ENCODE peak calls at places on chromosomes 7 and 10, in seven cellular contexts. One of them, this sample, is unnamed.

GRCh38 chr10:54853883-54854282 is 52.9 kb upstream of the PCDH15 start:
- DNase-seq in aorta: no peak
- DNase-seq in Panc1: no peak
- DNase-seq in mammary epithelial cell: no peak
- DNase-seq in lower lobe of right lung: no peak
- DNase-seq in ovary: no peak
- DNase-seq in right atrium auricular region: no peak
- DNase-seq in this sample: no peak

GRCh38 chr10:103839867-103840746 is 15.3 kb downstream of the SH3PXD2A start:
- DNase-seq in aorta: no peak
- DNase-seq in Panc1: no peak
- DNase-seq in mammary epithelial cell: no peak
- DNase-seq in lower lobe of right lung: peak; percentile 79
- DNase-seq in ovary: no peak
- DNase-seq in right atrium auricular region: no peak
- DNase-seq in this sample: peak; percentile 69

GRCh38 chr10:124268976-124269375 is 149.7 kb downstream of the OAT start:
- DNase-seq in aorta: peak; percentile 21
- DNase-seq in Panc1: no peak
- DNase-seq in mammary epithelial cell: no peak
- DNase-seq in lower lobe of right lung: peak; percentile 22
- DNase-seq in ovary: no peak
- DNase-seq in right atrium auricular region: no peak
- DNase-seq in this sample: no peak

GRCh38 chr7:38748056-38748610 is 117.0 kb upstream of the AMPH start:
- DNase-seq in aorta: no peak
- DNase-seq in Panc1: no peak
- DNase-seq in mammary epithelial cell: no peak
- DNase-seq in lower lobe of right lung: no peak
- DNase-seq in ovary: peak; percentile 38
- DNase-seq in right atrium auricular region: no peak
- DNase-seq in this sample: no peak

GRCh38 chr10:89702121-89702480 is 711 bp downstream of the KIF20B start:
- DNase-seq in aorta: no peak
- DNase-seq in Panc1: peak; percentile 30
- DNase-seq in mammary epithelial cell: peak; percentile 53
- DNase-seq in lower lobe of right lung: no peak
- DNase-seq in ovary: no peak
- DNase-seq in right atrium auricular region: no peak
- DNase-seq in this sample: no peak

GRCh38 chr7:480531-481218 is 39.0 kb downstream of the PDGFA start:
- DNase-seq in aorta: peak; percentile 61
- DNase-seq in Panc1: no peak
- DNase-seq in mammary epithelial cell: no peak
- DNase-seq in lower lobe of right lung: no peak
- DNase-seq in ovary: peak; percentile 38
- DNase-seq in right atrium auricular region: no peak
- DNase-seq in this sample: no peak

GRCh38 chr7:23184709-23185354 is 3.0 kb downstream of the NUP42 start:
- DNase-seq in aorta: no peak
- DNase-seq in Panc1: peak; percentile 42
- DNase-seq in mammary epithelial cell: peak; percentile 52
- DNase-seq in lower lobe of right lung: no peak
- DNase-seq in ovary: no peak
- DNase-seq in right atrium auricular region: no peak
- DNase-seq in this sample: no peak

GRCh38 chr10:119398996-119399395 is 143.5 kb downstream of the RGS10 start:
- DNase-seq in aorta: no peak
- DNase-seq in Panc1: no peak
- DNase-seq in mammary epithelial cell: no peak
- DNase-seq in lower lobe of right lung: no peak
- DNase-seq in ovary: no peak
- DNase-seq in right atrium auricular region: no peak
- DNase-seq in this sample: no peak

GRCh38 chr7:128841961-128842673 is 11.9 kb downstream of the FLNC start:
- DNase-seq in aorta: peak; percentile 85
- DNase-seq in Panc1: no peak
- DNase-seq in mammary epithelial cell: no peak
- DNase-seq in lower lobe of right lung: peak; percentile 63
- DNase-seq in ovary: no peak
- DNase-seq in right atrium auricular region: no peak
- DNase-seq in this sample: no peak

GRCh38 chr7:139231513-139232376 is 708 bp downstream of the UBN2 start:
- DNase-seq in aorta: peak; percentile 78
- DNase-seq in Panc1: no peak
- DNase-seq in mammary epithelial cell: peak; percentile 48
- DNase-seq in lower lobe of right lung: peak; percentile 51
- DNase-seq in ovary: peak; percentile 55
- DNase-seq in right atrium auricular region: no peak
- DNase-seq in this sample: no peak

GRCh38 chr10:113644185-113645120 is 19.4 kb downstream of the NRAP start:
- DNase-seq in aorta: no peak
- DNase-seq in Panc1: no peak
- DNase-seq in mammary epithelial cell: peak; percentile 55
- DNase-seq in lower lobe of right lung: no peak
- DNase-seq in ovary: no peak
- DNase-seq in right atrium auricular region: no peak
- DNase-seq in this sample: peak; percentile 14

GRCh38 chr10:5976689-5977470 is 463 bp downstream of the IL15RA start:
- DNase-seq in aorta: peak; percentile 84
- DNase-seq in Panc1: no peak
- DNase-seq in mammary epithelial cell: peak; percentile 52
- DNase-seq in lower lobe of right lung: peak; percentile 72
- DNase-seq in ovary: peak; percentile 69
- DNase-seq in right atrium auricular region: no peak
- DNase-seq in this sample: peak; percentile 47

GRCh38 chr10:43647576-43647975 is 1.1 kb downstream of the ZNF32 start:
- DNase-seq in aorta: no peak
- DNase-seq in Panc1: no peak
- DNase-seq in mammary epithelial cell: no peak
- DNase-seq in lower lobe of right lung: no peak
- DNase-seq in ovary: no peak
- DNase-seq in right atrium auricular region: no peak
- DNase-seq in this sample: no peak

GRCh38 chr10:33347227-33347626 is 12.8 kb upstream of the NRP1 start:
- DNase-seq in aorta: no peak
- DNase-seq in Panc1: no peak
- DNase-seq in mammary epithelial cell: peak; percentile 50
- DNase-seq in lower lobe of right lung: no peak
- DNase-seq in ovary: no peak
- DNase-seq in right atrium auricular region: no peak
- DNase-seq in this sample: no peak

DNA sequence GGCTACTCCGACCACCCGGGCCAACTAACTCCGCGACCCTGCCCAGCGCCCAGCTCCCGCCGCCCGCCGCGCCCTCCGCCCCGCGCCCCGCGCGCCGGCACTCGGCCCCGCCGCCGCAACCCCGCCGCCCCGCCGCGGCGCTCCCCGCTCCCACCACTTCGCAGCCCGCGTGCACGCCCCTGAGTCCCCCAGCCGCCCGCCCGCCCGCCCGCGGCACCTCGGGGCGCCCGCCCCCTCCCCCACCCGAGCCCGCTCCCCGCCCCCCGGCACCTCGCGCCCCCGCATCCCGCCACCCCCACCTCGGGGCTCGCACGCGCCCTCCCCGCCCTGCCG is 598 bp downstream of the JAZF1 start:
- DNase-seq in aorta: no peak
- DNase-seq in Panc1: no peak
- DNase-seq in mammary epithelial cell: no peak
- DNase-seq in lower lobe of right lung: no peak
- DNase-seq in ovary: no peak
- DNase-seq in right atrium auricular region: no peak
- DNase-seq in this sample: no peak
- H3K4me1 ChIP-seq in aorta: no peaks in the 10 kb centered on the region
- H3K4me1 ChIP-seq in Panc1: peaks cover 15% of the 10 kb centered on the region
- H3K4me1 ChIP-seq in mammary epithelial cell: peaks cover 33% of the 10 kb centered on the region
- H3K4me1 ChIP-seq in lower lobe of right lung: peaks cover 29% of the 10 kb centered on the region
- H3K4me1 ChIP-seq in ovary: peaks cover 3% of the 10 kb centered on the region
- H3K4me1 ChIP-seq in right atrium auricular region: peaks cover 44% of the 10 kb centered on the region
- H3K4me1 ChIP-seq in this sample: peaks cover 62% of the 10 kb centered on the region

GRCh38 chr10:69467928-69468770 is 16.9 kb downstream of the TSPAN15 start:
- DNase-seq in aorta: no peak
- DNase-seq in Panc1: no peak
- DNase-seq in mammary epithelial cell: no peak
- DNase-seq in lower lobe of right lung: no peak
- DNase-seq in ovary: no peak
- DNase-seq in right atrium auricular region: no peak
- DNase-seq in this sample: no peak

GRCh38 chr10:69468771-69469129 is 17.5 kb downstream of the TSPAN15 start:
- DNase-seq in aorta: no peak
- DNase-seq in Panc1: no peak
- DNase-seq in mammary epithelial cell: no peak
- DNase-seq in lower lobe of right lung: no peak
- DNase-seq in ovary: no peak
- DNase-seq in right atrium auricular region: no peak
- DNase-seq in this sample: no peak

GRCh38 chr10:69472142-69472541 is 20.9 kb downstream of the TSPAN15 start:
- DNase-seq in aorta: no peak
- DNase-seq in Panc1: no peak
- DNase-seq in mammary epithelial cell: no peak
- DNase-seq in lower lobe of right lung: no peak
- DNase-seq in ovary: no peak
- DNase-seq in right atrium auricular region: no peak
- DNase-seq in this sample: no peak

GRCh38 chr10:69472544-69472943 is 21.3 kb downstream of the TSPAN15 start:
- DNase-seq in aorta: no peak
- DNase-seq in Panc1: no peak
- DNase-seq in mammary epithelial cell: no peak
- DNase-seq in lower lobe of right lung: peak; percentile 51
- DNase-seq in ovary: no peak
- DNase-seq in right atrium auricular region: no peak
- DNase-seq in this sample: no peak

DNA sequence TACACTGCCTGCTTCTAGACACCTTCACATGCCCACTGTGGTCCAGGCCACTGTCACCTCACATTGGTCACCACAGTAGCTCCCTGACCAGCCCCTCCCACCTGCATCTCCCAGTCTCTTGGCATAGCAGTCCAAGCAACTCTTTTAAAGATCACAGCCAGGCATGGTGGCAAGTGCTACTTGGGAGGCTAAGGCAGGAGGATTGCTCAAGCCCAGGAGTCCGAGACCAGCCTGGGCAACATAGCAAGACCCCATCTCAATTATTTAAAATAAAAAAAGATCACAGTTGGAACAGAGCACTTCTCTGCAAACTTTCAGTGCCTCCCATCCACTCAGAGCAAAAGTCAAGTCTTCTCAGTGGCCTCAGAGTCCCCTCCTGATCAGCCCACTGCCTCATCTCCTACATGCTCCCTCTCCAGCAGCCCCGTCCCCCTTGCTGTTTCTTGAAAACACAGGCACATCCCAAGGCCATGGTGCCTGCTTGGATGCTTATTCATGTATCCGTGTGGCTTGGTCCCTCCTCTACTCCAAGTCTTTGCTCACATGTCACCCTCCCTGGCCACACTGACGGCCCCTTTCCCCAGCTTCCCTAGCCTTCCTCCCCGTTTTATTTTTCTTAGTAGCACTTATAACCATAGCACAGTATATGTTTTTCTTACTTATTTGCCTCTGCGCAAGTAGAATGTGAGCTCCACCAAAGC is 19.3 kb downstream of the TSPAN15 start:
- DNase-seq in aorta: no peak
- DNase-seq in Panc1: no peak
- DNase-seq in mammary epithelial cell: no peak
- DNase-seq in lower lobe of right lung: no peak
- DNase-seq in ovary: no peak
- DNase-seq in right atrium auricular region: no peak
- DNase-seq in this sample: no peak
- H3K4me1 ChIP-seq in aorta: no peaks in the 10 kb centered on the region
- H3K4me1 ChIP-seq in Panc1: peaks cover 72% of the 10 kb centered on the region
- H3K4me1 ChIP-seq in mammary epithelial cell: no peaks in the 10 kb centered on the region
- H3K4me1 ChIP-seq in lower lobe of right lung: peaks cover 71% of the 10 kb centered on the region
- H3K4me1 ChIP-seq in ovary: peaks cover 3% of the 10 kb centered on the region
- H3K4me1 ChIP-seq in right atrium auricular region: peaks cover 62% of the 10 kb centered on the region
- H3K4me1 ChIP-seq in this sample: peaks cover 88% of the 10 kb centered on the region

DNA sequence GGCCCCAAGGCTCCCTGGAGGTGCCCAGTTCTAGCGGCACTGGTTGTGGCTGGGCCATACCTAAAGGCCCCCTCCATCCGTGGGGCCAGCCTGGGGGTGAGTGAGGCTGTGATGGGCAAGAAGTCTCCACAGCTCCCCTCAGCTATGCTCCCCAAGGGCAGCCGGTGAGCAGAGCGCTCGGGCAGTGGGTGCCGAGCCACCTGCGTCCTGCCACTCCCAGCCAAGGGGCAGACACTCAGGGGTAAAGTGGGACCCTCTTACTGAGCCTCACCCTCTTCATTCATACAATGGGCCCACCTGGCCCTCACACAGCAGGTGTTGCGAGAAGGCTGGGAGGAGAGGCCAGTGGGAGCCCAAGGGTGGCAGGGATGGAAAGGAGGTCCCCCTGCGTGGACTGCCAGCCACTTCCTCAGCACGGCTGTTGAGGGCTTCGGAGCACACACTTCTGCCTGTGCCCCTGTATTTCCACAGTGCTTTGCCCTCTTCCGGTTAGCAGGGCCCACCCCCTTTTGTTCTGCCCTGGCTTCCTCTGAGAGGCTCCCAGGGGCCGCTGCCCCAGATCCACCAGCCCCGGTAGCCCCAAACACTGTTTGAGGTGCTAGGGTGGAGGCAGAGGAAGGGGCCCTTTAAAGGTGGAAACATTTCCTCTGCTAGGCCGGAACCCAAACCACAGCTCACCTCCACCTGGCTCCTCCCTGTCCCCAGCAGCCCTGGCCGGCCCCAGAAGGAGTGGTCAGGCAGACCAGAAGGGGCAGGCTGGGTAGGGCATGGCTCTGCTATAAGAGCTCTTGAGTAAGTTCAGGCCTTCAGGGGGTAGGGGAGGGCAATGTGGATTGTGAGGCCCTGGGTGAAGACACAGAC is 16.4 kb upstream of the C10orf105 start:
- DNase-seq in aorta: no peak
- DNase-seq in Panc1: no peak
- DNase-seq in mammary epithelial cell: no peak
- DNase-seq in lower lobe of right lung: no peak
- DNase-seq in ovary: peak; percentile 29
- DNase-seq in right atrium auricular region: no peak
- DNase-seq in this sample: no peak
- H3K4me1 ChIP-seq in aorta: no peaks in the 10 kb centered on the region
- H3K4me1 ChIP-seq in Panc1: peaks cover 4% of the 10 kb centered on the region
- H3K4me1 ChIP-seq in mammary epithelial cell: peaks cover 13% of the 10 kb centered on the region
- H3K4me1 ChIP-seq in lower lobe of right lung: peaks cover 45% of the 10 kb centered on the region
- H3K4me1 ChIP-seq in ovary: peaks cover 10% of the 10 kb centered on the region
- H3K4me1 ChIP-seq in right atrium auricular region: peaks cover 37% of the 10 kb centered on the region
- H3K4me1 ChIP-seq in this sample: no peaks in the 10 kb centered on the region

DNA sequence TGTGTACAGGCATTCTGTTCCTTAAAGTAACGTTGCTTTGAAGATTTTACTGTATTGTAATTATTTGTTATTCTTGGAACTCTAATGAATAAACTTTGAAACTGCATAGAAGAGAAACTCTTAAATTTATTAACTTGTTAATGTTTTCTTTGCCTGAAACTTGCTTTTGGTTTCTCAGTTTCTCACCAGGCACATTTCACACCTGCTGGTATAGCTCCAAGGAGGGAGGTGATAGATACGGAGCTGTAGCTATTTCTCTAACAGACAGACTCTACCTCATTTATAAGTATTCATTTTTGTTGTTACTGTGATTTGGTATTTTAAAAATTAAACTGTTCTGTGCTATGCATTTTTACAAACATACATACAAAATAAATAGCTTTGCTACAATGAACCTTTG is 32.7 kb downstream of the R3HCC1L start:
- DNase-seq in aorta: no peak
- DNase-seq in Panc1: no peak
- DNase-seq in mammary epithelial cell: no peak
- DNase-seq in lower lobe of right lung: no peak
- DNase-seq in ovary: no peak
- DNase-seq in right atrium auricular region: no peak
- DNase-seq in this sample: no peak
- H3K4me1 ChIP-seq in aorta: peaks cover 2% of the 10 kb centered on the region
- H3K4me1 ChIP-seq in Panc1: no peaks in the 10 kb centered on the region
- H3K4me1 ChIP-seq in mammary epithelial cell: no peaks in the 10 kb centered on the region
- H3K4me1 ChIP-seq in lower lobe of right lung: no peaks in the 10 kb centered on the region
- H3K4me1 ChIP-seq in ovary: peaks cover 1% of the 10 kb centered on the region
- H3K4me1 ChIP-seq in right atrium auricular region: peaks cover 10% of the 10 kb centered on the region
- H3K4me1 ChIP-seq in this sample: peaks cover 7% of the 10 kb centered on the region

This sample was measured in heart right ventricle.